ENCODE peak calls at places on chromosomes 7 and 10, in nine cellular contexts. B, P, W, K, M, J, S, I and D are unnamed samples.

GRCh38 chr10:80894339-80894791 is 356.7 kb downstream of the SH2D4B start:
- DNase-seq in B (no peak), P (peak), W (no peak), K (no peak), M (no peak), J (no peak), S (no peak), I (no peak), D (no peak)

GRCh38 chr10:17644485-17644964 is 574 bp downstream of the STAM start:
- DNase-seq in B (no peak), P (no peak), W (no peak), K (no peak), M (no peak), J (peak), S (peak), I (no peak), D (no peak)

GRCh38 chr10:64846706-64847105 is 1325.5 kb downstream of the REEP3 start:
- DNase-seq in B (no peak), P (no peak), W (no peak), K (no peak), M (no peak), J (no peak), S (no peak), I (no peak), D (no peak)

GRCh38 chr7:56447864-56448693 is 331.9 kb upstream of the NUPR2 start:
- DNase-seq in B (no peak), P (no peak), W (no peak), K (no peak), M (no peak), J (no peak), S (no peak), I (peak), D (no peak)

GRCh38 chr7:135510603-135511183 is 791 bp upstream of the CNOT4 start:
- DNase-seq in B (no peak), P (peak), W (no peak), K (no peak), M (no peak), J (no peak), S (no peak), I (no peak), D (no peak)

GRCh38 chr7:116087984-116088383 is 57.4 kb upstream of the TFEC start:
- DNase-seq in B (no peak), P (no peak), W (no peak), K (no peak), M (no peak), J (no peak), S (no peak), I (no peak), D (no peak)

GRCh38 chr7:32583791-32584190 is 88.5 kb downstream of the AVL9 start:
- DNase-seq in B (peak), P (no peak), W (no peak), K (no peak), M (no peak), J (no peak), S (no peak), I (no peak), D (no peak)

GRCh38 chr7:75795831-75796285 is 17.7 kb downstream of the CCL24 start:
- DNase-seq in B (no peak), P (no peak), W (peak), K (no peak), M (no peak), J (no peak), S (no peak), I (peak), D (no peak)

GRCh38 chr7:79749851-79750250 is 296.4 kb upstream of the MAGI2 start:
- DNase-seq in B (no peak), P (no peak), W (no peak), K (no peak), M (no peak), J (no peak), S (no peak), I (no peak), D (no peak)

GRCh38 chr7:23373151-23374004 is 74.2 kb downstream of the MALSU1 start:
- DNase-seq in B (no peak), P (no peak), W (no peak), K (no peak), M (no peak), J (no peak), S (no peak), I (no peak), D (peak)

GRCh38 chr10:114060456-114060855 is 16.8 kb downstream of the ADRB1 start:
- DNase-seq in B (no peak), P (no peak), W (no peak), K (no peak), M (no peak), J (no peak), S (no peak), I (no peak), D (no peak)

GRCh38 chr7:68511281-68511680 is 1087.0 kb upstream of the AUTS2 start:
- DNase-seq in B (no peak), P (no peak), W (no peak), K (no peak), M (no peak), J (no peak), S (peak), I (no peak), D (no peak)

GRCh38 chr7:26777383-26777782 is 87.0 kb downstream of the SKAP2 start:
- DNase-seq in B (no peak), P (no peak), W (no peak), K (no peak), M (no peak), J (no peak), S (no peak), I (no peak), D (no peak)

GRCh38 chr10:97880109-97880508 is 30.5 kb downstream of the GOLGA7B start:
- DNase-seq in B (no peak), P (no peak), W (no peak), K (no peak), M (no peak), J (no peak), S (no peak), I (no peak), D (no peak)

GRCh38 chr7:145643981-145644380 is 472.6 kb upstream of the CNTNAP2 start:
- DNase-seq in B (no peak), P (no peak), W (no peak), K (no peak), M (no peak), J (no peak), S (no peak), I (peak), D (no peak)

DNA sequence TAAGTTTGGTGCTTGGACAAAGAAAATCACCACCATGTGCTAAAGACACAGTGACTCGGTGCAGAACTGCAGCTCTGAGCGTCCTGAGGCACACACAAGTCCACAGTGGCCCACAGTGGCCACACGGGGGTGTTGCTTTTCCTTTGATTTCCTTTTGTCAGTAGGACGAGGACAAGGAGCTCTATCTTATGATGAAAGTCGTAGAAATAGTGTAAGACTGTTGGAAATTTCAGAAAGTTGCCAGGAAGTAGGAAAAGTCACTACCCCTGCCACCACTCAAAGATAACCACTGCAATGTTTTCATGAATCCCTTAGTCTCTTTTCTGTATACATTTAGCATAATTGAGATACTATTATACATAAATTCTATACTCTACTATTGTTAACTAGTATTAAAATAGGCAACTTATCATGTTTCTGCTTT is 146.0 kb downstream of the TNS3 start:
- DNase-seq in B (peak), P (peak), W (peak), K (no peak), M (no peak), J (peak), S (peak), I (peak), D (peak)
- TF ChIP-seq CTCF in B (peak), P (peak), W (peak), K (peak), M (peak), J (peak), S (peak), I (peak), D (peak)

DNA sequence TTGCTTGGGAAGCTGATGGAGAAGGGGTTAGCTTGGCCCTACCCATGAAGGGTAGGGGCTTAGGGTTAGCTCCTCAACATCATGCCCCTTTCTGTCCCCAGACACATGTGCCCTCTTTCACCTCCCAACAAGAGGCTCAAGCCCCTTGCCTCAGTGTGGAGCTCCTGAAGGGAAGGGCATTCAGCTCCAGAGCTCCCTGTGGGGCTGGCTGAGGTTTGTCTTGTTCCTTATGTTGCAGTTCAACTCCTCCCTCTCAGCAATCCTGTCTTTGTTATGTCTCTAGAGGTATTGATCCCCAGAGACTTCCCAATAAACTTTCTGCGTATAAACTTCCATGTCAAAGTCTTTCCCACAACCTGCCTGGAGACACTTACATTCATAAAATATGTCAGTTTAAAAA is 252.2 kb upstream of the SP4 start:
- DNase-seq in B (no peak), P (no peak), W (no peak), K (no peak), M (no peak), J (no peak), S (no peak), I (no peak), D (no peak)
- TF ChIP-seq CTCF in B (no peak), P (no peak), W (no peak), K (no peak), M (no peak), J (no peak), S (no peak), I (no peak), D (no peak)

GRCh38 chr10:103353281-103353680 is 2.3 kb upstream of the PCGF6 start:
- DNase-seq in B (no peak), P (no peak), W (no peak), K (no peak), M (no peak), J (no peak), S (no peak), I (no peak), D (no peak)
- TF ChIP-seq CTCF in B (no peak), P (no peak), W (no peak), K (no peak), M (no peak), J (no peak), S (no peak), I (no peak), D (no peak)

GRCh38 chr7:1814089-1814811 is 144.2 kb downstream of the ELFN1 start:
- DNase-seq in B (no peak), P (no peak), W (no peak), K (no peak), M (no peak), J (no peak), S (no peak), I (no peak), D (no peak)

GRCh38 chr7:1811850-1812692 is 142.0 kb downstream of the ELFN1 start:
- DNase-seq in B (no peak), P (no peak), W (no peak), K (no peak), M (no peak), J (peak), S (peak), I (peak), D (no peak)

GRCh38 chr7:1813394-1814088 is 143.5 kb downstream of the ELFN1 start:
- DNase-seq in B (no peak), P (no peak), W (no peak), K (no peak), M (no peak), J (no peak), S (peak), I (no peak), D (no peak)

GRCh38 chr7:1810961-1811849 is 141.1 kb downstream of the ELFN1 start:
- DNase-seq in B (no peak), P (no peak), W (no peak), K (no peak), M (no peak), J (no peak), S (no peak), I (no peak), D (no peak)

DNA sequence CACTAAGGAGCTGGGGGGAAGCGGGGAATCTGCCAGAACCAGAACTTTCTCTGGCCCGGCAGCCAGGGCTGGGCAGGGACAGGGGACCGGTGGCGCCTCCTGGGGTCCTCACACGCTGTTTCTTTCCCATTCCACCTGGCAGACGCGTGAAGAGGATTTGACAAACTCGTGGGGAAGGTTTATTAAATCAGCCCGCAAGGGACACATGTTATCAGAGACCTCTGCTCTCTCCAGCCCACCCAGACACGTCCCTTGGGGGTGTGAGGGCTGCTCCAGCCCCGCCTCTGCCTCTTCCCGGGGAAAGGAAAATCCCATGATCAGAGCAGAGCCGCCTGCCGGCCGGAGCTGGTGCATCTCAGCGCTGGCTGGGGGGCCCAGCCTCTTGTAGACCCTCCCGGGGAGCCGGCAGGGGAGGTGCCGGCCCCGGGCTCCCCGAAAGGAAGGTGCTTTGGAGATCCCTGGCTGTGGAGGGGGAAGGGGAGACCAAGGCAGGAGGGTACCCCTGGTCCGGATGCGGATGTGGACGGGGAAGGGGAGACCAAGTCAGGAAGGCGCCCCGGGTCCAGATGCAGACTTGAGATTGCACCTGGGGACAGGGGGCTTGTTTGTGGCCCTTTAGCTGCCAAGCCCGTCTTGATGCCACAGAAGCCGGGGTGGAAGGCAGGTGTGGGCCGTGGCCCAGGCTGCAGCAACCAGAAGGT is 142.8 kb downstream of the ELFN1 start:
- DNase-seq in B (no peak), P (no peak), W (no peak), K (no peak), M (no peak), J (no peak), S (peak), I (no peak), D (peak)
- TF ChIP-seq CTCF in B (no peak), P (peak), W (no peak), K (no peak), M (no peak), J (no peak), S (peak), I (no peak), D (peak)

GRCh38 chr7:732094-732541 is 5.0 kb upstream of the PRKAR1B start:
- DNase-seq in B (no peak), P (peak), W (no peak), K (no peak), M (no peak), J (peak), S (peak), I (peak), D (no peak)
- TF ChIP-seq CTCF in B (no peak), P (peak), W (no peak), K (peak), M (peak), J (no peak), S (peak), I (peak), D (no peak)

GRCh38 chr7:14738086-14738485 is 164.5 kb downstream of the DGKB start:
- DNase-seq in B (no peak), P (no peak), W (no peak), K (no peak), M (no peak), J (no peak), S (no peak), I (no peak), D (no peak)

GRCh38 chr7:14740606-14741005 is 161.9 kb downstream of the DGKB start:
- DNase-seq in B (no peak), P (no peak), W (no peak), K (no peak), M (no peak), J (no peak), S (no peak), I (no peak), D (no peak)

GRCh38 chr7:14739496-14740185 is 162.9 kb downstream of the DGKB start:
- DNase-seq in B (no peak), P (no peak), W (no peak), K (no peak), M (no peak), J (no peak), S (no peak), I (no peak), D (no peak)

DNA sequence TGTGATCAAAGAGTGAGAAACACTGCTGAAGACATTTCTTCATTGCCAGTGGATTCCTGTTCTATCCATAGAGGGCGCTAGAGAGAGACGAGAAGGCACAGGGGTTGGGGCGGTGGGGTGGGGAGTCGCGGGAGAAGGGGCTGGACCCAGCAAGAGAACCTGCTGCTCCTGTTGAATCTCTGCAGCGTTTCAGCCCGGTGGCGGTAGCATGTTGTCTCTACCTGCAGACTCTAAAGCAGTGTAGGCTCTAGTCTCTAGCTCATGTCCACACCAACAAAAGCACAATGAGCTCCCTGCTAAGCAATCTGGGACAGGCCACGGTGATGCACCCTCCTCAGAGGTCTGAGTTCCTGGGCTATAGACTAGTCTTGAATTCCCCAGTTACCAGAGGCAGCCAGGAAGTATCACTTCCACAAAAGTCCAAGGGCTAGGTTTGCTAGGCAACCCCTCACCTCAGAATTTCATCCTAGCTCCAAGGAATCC is 167.7 kb downstream of the DGKB start:
- DNase-seq in B (no peak), P (peak), W (no peak), K (peak), M (no peak), J (no peak), S (peak), I (peak), D (peak)
- TF ChIP-seq CTCF in B (peak), P (peak), W (no peak), K (peak), M (peak), J (no peak), S (peak), I (no peak), D (peak)

GRCh38 chr7:102450242-102450641 is 14.4 kb downstream of the ALKBH4 start:
- DNase-seq in B (no peak), P (no peak), W (no peak), K (no peak), M (no peak), J (peak), S (peak), I (no peak), D (no peak)
- TF ChIP-seq CTCF in B (no peak), P (peak), W (no peak), K (peak), M (peak), J (no peak), S (peak), I (peak), D (no peak)